ENCODE peak calls at places on chromosomes 16 and 17, in ten cellular contexts. G is stomach, J is PC-9, Y is tibial nerve, R is RWPE1, P is ovary, S is lower lobe of right lung, V is glutamatergic neuron, M is cardiac muscle cell, K is cardiac fibroblast. L is an unnamed sample.

GRCh38 chr17:63433746-63434591 is 12.1 kb downstream of the CYB561 start:
- DNase-seq in G (peak; percentile 87), J (peak; percentile 51), Y (peak; percentile 87), R (peak; percentile 57), P (peak; percentile 64), S (no peak), V (no peak), M (no peak), K (peak; percentile 95), L (peak; percentile 83)

GRCh38 chr16:85662036-85662812 is 26.5 kb downstream of the GINS2 start:
- DNase-seq in G (no peak), J (no peak), Y (no peak), R (no peak), P (peak; percentile 23), S (peak; percentile 34), V (peak; percentile 78), M (no peak), K (no peak), L (no peak)

GRCh38 chr16:80265624-80266306 is 275.0 kb upstream of the DYNLRB2 start:
- DNase-seq in G (no peak), J (no peak), Y (no peak), R (no peak), P (no peak), S (no peak), V (no peak), M (no peak), K (peak; percentile 56), L (no peak)

GRCh38 chr17:3986270-3986938 is 22.2 kb upstream of the ATP2A3 start:
- DNase-seq in G (peak; percentile 39), J (no peak), Y (no peak), R (peak; percentile 36), P (no peak), S (peak; percentile 29), V (no peak), M (no peak), K (no peak), L (no peak)

GRCh38 chr17:27954521-27955495 is 61.6 kb upstream of the LYRM9 start:
- DNase-seq in G (no peak), J (no peak), Y (no peak), R (no peak), P (no peak), S (no peak), V (no peak), M (no peak), K (no peak), L (no peak)

GRCh38 chr17:17784599-17785264 is 52.1 kb downstream of the SREBF1 start:
- DNase-seq in G (peak; percentile 43), J (no peak), Y (no peak), R (no peak), P (no peak), S (no peak), V (no peak), M (no peak), K (no peak), L (no peak)

GRCh38 chr17:41413353-41413752 is 11.0 kb downstream of the KRT37 start:
- DNase-seq in G (no peak), J (no peak), Y (no peak), R (no peak), P (no peak), S (no peak), V (no peak), M (no peak), K (no peak), L (no peak)

GRCh38 chr17:55273579-55274370 is 9.0 kb downstream of the HLF start:
- DNase-seq in G (peak; percentile 84), J (no peak), Y (no peak), R (peak; percentile 39), P (peak; percentile 48), S (peak; percentile 86), V (no peak), M (no peak), K (no peak), L (peak; percentile 89)

GRCh38 chr16:19833176-19833575 is 51.5 kb downstream of the GPRC5B start:
- DNase-seq in G (no peak), J (no peak), Y (no peak), R (no peak), P (no peak), S (no peak), V (no peak), M (no peak), K (no peak), L (no peak)

GRCh38 chr17:16453493-16453851 is 38.1 kb downstream of the TRPV2 start:
- DNase-seq in G (no peak), J (no peak), Y (no peak), R (no peak), P (no peak), S (no peak), V (no peak), M (no peak), K (no peak), L (no peak)
- TF ChIP-seq CTCF in G (no peak), J (peak; percentile 0), Y (no peak), R (peak; percentile 45), P (no peak), S (no peak), V (no peak), M (no peak), K (no peak), L (no peak)

DNA sequence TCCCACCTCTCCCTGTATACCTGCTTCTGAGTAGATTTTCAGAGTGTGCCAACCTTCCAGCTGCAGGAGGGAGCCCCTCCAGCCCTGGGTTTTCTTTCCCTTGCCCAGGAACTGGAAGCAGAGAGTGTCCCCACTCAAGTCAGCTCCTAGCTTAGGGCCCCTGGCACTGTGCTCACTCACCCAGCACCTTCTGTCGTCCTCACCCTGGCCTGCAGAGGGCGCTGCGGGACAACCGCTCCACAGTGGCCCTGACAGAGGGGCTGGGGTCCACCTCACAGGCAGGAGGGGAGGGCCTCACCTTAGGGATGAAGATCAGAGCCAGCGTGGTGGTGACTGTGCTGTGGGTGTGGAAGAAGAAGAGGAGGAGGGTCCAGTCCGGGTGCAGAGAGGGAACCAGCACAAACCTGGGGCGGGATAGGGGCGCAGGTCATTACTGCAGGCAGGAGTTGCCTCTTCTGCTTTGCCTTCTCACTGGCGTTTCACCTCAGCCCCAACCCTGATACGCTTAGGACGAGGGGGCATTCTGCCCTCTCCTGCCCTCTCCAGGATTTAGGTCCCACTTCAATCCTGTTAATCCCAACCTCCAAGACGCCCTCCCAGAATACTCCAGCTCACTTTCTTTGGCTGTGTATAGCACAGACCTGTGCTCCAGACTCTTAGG is 10.0 kb downstream of the GPR179 start:
- DNase-seq in G (peak; percentile 29), J (peak; percentile 47), Y (no peak), R (no peak), P (no peak), S (peak; percentile 56), V (peak; percentile 80), M (peak; percentile 75), K (no peak), L (peak; percentile 54)
- TF ChIP-seq CTCF in G (peak; percentile 30), J (peak; percentile 87), Y (no peak), R (peak; percentile 60), P (no peak), S (peak; percentile 51), V (peak; percentile 74), M (peak; percentile 74), K (peak; percentile 82), L (peak; percentile 73)

GRCh38 chr17:34638526-34639260 is 59.3 kb downstream of the TMEM132E start:
- DNase-seq in G (no peak), J (no peak), Y (no peak), R (no peak), P (no peak), S (peak; percentile 34), V (no peak), M (no peak), K (no peak), L (no peak)
- TF ChIP-seq CTCF in G (no peak), J (peak; percentile 45), Y (no peak), R (peak; percentile 30), P (no peak), S (no peak), V (peak; percentile 49), M (no peak), K (no peak), L (no peak)

DNA sequence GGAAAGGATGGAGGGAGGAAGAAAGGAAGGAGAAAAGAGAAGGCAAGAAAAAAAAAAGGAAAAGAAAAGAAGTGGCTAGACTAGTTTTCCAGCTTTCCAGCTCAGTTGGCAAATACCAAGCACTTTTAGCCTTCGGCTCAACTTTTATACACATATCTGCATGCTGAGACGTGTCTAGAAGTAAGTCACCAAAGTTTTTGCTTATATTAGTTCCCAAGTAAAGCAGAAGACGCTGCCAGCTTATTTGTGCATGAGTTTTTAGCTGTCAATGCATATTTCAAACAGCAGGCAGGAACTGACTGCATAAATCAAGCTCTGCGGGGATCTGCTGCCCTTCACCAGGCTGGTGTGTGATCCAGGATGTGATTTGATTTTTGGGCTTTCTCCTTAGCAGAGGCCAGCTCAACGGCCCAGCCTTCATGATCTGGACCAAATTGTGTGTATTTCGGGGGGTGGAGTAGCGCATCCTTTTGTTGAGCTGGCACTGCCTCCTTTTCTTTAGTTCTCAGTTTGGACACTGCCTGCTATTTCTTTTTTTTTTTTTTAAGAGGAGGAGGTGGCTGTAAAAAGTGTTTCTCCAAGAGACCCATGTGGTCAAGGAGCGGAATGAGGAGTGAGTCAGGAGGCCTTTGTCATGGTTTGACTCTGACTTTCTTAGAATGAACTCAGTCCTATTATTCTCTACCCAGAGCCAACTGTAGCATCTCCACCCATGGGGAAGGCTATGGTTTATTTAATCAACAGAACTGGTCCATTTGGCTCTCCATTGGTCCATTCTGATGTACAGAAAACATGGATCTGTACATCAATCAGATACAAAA is 162.6 kb upstream of the XYLT1 start:
- DNase-seq in G (no peak), J (no peak), Y (no peak), R (peak; percentile 65), P (no peak), S (no peak), V (no peak), M (no peak), K (peak; percentile 5), L (peak; percentile 1)
- TF ChIP-seq CTCF in G (no peak), J (no peak), Y (no peak), R (no peak), P (no peak), S (no peak), V (no peak), M (no peak), K (no peak), L (no peak)

DNA sequence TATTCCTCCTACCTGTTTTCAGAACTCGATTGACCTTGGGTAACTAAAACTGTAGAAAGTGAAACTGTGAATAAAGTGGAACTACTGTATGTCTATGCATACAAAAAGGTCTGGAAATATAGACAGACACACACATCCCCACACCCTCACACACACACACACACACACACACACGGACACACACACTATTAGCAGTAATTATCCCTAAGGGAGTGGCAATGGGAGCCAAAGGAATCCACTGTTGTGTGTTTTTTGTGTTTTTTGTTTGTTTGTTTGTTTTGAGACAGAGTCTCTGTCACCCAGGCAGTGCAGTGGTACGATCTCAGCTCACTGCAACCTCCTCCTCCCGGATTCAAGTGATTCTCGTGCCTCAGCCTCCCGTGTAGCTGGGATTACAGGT is 26.6 kb upstream of the SRCIN1 start:
- DNase-seq in G (no peak), J (no peak), Y (no peak), R (no peak), P (no peak), S (no peak), V (no peak), M (no peak), K (no peak), L (no peak)
- TF ChIP-seq CTCF in G (no peak), J (no peak), Y (no peak), R (no peak), P (no peak), S (no peak), V (no peak), M (no peak), K (no peak), L (no peak)

L was measured in MCF 10A.